ENCODE peak calls at places on chromosomes 2 and 18, in eight cellular contexts. One of them, this sample, is unnamed.

GRCh38 chr2:197847666-197848401 is 43.4 kb downstream of the PLCL1 start:
- DNase-seq in GM13976: no peak
- DNase-seq in GM12864: no peak
- DNase-seq in transverse colon: no peak
- DNase-seq in astrocyte of the spinal cord: no peak
- DNase-seq in WTC11: no peak
- DNase-seq in Calu3: no peak
- DNase-seq in type B pancreatic cell: no peak
- DNase-seq in this sample: no peak

GRCh38 chr18:78526275-78526674 is 453.3 kb upstream of the SALL3 start:
- DNase-seq in GM13976: no peak
- DNase-seq in GM12864: no peak
- DNase-seq in transverse colon: no peak
- DNase-seq in astrocyte of the spinal cord: no peak
- DNase-seq in WTC11: no peak
- DNase-seq in Calu3: no peak
- DNase-seq in type B pancreatic cell: no peak
- DNase-seq in this sample: no peak

GRCh38 chr2:187586091-187586632 is 31.9 kb upstream of the TFPI start:
- DNase-seq in GM13976: no peak
- DNase-seq in GM12864: no peak
- DNase-seq in transverse colon: no peak
- DNase-seq in astrocyte of the spinal cord: peak; percentile 54
- DNase-seq in WTC11: no peak
- DNase-seq in Calu3: no peak
- DNase-seq in type B pancreatic cell: no peak
- DNase-seq in this sample: no peak

GRCh38 chr18:74654637-74655036 is 57.0 kb downstream of the ZNF407 start:
- DNase-seq in GM13976: no peak
- DNase-seq in GM12864: no peak
- DNase-seq in transverse colon: no peak
- DNase-seq in astrocyte of the spinal cord: peak; percentile 56
- DNase-seq in WTC11: no peak
- DNase-seq in Calu3: no peak
- DNase-seq in type B pancreatic cell: no peak
- DNase-seq in this sample: peak; percentile 33

GRCh38 chr2:208315081-208315788 is 49.2 kb downstream of the PIKFYVE start:
- DNase-seq in GM13976: peak; percentile 40
- DNase-seq in GM12864: peak; percentile 77
- DNase-seq in transverse colon: no peak
- DNase-seq in astrocyte of the spinal cord: peak; percentile 22
- DNase-seq in WTC11: no peak
- DNase-seq in Calu3: no peak
- DNase-seq in type B pancreatic cell: no peak
- DNase-seq in this sample: peak; percentile 31

GRCh38 chr2:183495079-183495478 is 370.8 kb downstream of the NUP35 start:
- DNase-seq in GM13976: no peak
- DNase-seq in GM12864: no peak
- DNase-seq in transverse colon: no peak
- DNase-seq in astrocyte of the spinal cord: no peak
- DNase-seq in WTC11: no peak
- DNase-seq in Calu3: no peak
- DNase-seq in type B pancreatic cell: no peak
- DNase-seq in this sample: no peak

GRCh38 chr2:26018184-26018716 is 15.6 kb upstream of the RAB10 start:
- DNase-seq in GM13976: no peak
- DNase-seq in GM12864: no peak
- DNase-seq in transverse colon: peak; percentile 83
- DNase-seq in astrocyte of the spinal cord: peak; percentile 88
- DNase-seq in WTC11: peak; percentile 47
- DNase-seq in Calu3: peak; percentile 89
- DNase-seq in type B pancreatic cell: no peak
- DNase-seq in this sample: peak; percentile 91

GRCh38 chr2:199955007-199955338 is 318 bp downstream of the TYW5 start:
- DNase-seq in GM13976: no peak
- DNase-seq in GM12864: no peak
- DNase-seq in transverse colon: no peak
- DNase-seq in astrocyte of the spinal cord: no peak
- DNase-seq in WTC11: no peak
- DNase-seq in Calu3: no peak
- DNase-seq in type B pancreatic cell: no peak
- DNase-seq in this sample: peak; percentile 33

GRCh38 chr2:95320344-95320712 is 23.2 kb downstream of the KCNIP3 start:
- DNase-seq in GM13976: no peak
- DNase-seq in GM12864: no peak
- DNase-seq in transverse colon: no peak
- DNase-seq in astrocyte of the spinal cord: no peak
- DNase-seq in WTC11: no peak
- DNase-seq in Calu3: no peak
- DNase-seq in type B pancreatic cell: no peak
- DNase-seq in this sample: no peak

GRCh38 chr18:77486985-77487384 is 237.3 kb downstream of the GALR1 start:
- DNase-seq in GM13976: no peak
- DNase-seq in GM12864: no peak
- DNase-seq in transverse colon: no peak
- DNase-seq in astrocyte of the spinal cord: no peak
- DNase-seq in WTC11: no peak
- DNase-seq in Calu3: no peak
- DNase-seq in type B pancreatic cell: no peak
- DNase-seq in this sample: no peak

GRCh38 chr2:61181382-61182058 is 19.5 kb downstream of the C2orf74 start:
- DNase-seq in GM13976: no peak
- DNase-seq in GM12864: no peak
- DNase-seq in transverse colon: no peak
- DNase-seq in astrocyte of the spinal cord: no peak
- DNase-seq in WTC11: no peak
- DNase-seq in Calu3: no peak
- DNase-seq in type B pancreatic cell: no peak
- DNase-seq in this sample: no peak

GRCh38 chr2:160970052-160970846 is 190.0 kb upstream of the TANK start:
- DNase-seq in GM13976: peak; percentile 22
- DNase-seq in GM12864: no peak
- DNase-seq in transverse colon: peak; percentile 28
- DNase-seq in astrocyte of the spinal cord: peak; percentile 87
- DNase-seq in WTC11: peak; percentile 29
- DNase-seq in Calu3: peak; percentile 50
- DNase-seq in type B pancreatic cell: no peak
- DNase-seq in this sample: peak; percentile 73

GRCh38 chr2:218400930-218401833 is 1.5 kb downstream of the CTDSP1 start:
- DNase-seq in GM13976: no peak
- DNase-seq in GM12864: no peak
- DNase-seq in transverse colon: peak; percentile 66
- DNase-seq in astrocyte of the spinal cord: no peak
- DNase-seq in WTC11: no peak
- DNase-seq in Calu3: no peak
- DNase-seq in type B pancreatic cell: no peak
- DNase-seq in this sample: no peak

GRCh38 chr2:121309801-121310200 is 24.8 kb upstream of the TFCP2L1 start:
- DNase-seq in GM13976: no peak
- DNase-seq in GM12864: no peak
- DNase-seq in transverse colon: no peak
- DNase-seq in astrocyte of the spinal cord: no peak
- DNase-seq in WTC11: no peak
- DNase-seq in Calu3: no peak
- DNase-seq in type B pancreatic cell: no peak
- DNase-seq in this sample: no peak

GRCh38 chr2:59223737-59224136 is 982.6 kb upstream of the FANCL start:
- DNase-seq in GM13976: no peak
- DNase-seq in GM12864: no peak
- DNase-seq in transverse colon: no peak
- DNase-seq in astrocyte of the spinal cord: no peak
- DNase-seq in WTC11: no peak
- DNase-seq in Calu3: no peak
- DNase-seq in type B pancreatic cell: no peak
- DNase-seq in this sample: no peak

GRCh38 chr18:8754995-8755955 is 49.9 kb downstream of the MTCL1 start:
- DNase-seq in GM13976: no peak
- DNase-seq in GM12864: no peak
- DNase-seq in transverse colon: peak; percentile 22
- DNase-seq in astrocyte of the spinal cord: peak; percentile 83
- DNase-seq in WTC11: no peak
- DNase-seq in Calu3: no peak
- DNase-seq in type B pancreatic cell: no peak
- DNase-seq in this sample: peak; percentile 76

GRCh38 chr2:149313512-149313972 is 16.8 kb upstream of the LYPD6 start:
- DNase-seq in GM13976: peak; percentile 55
- DNase-seq in GM12864: peak; percentile 10
- DNase-seq in transverse colon: peak; percentile 37
- DNase-seq in astrocyte of the spinal cord: peak; percentile 12
- DNase-seq in WTC11: peak; percentile 48
- DNase-seq in Calu3: peak; percentile 28
- DNase-seq in type B pancreatic cell: no peak
- DNase-seq in this sample: peak; percentile 40

GRCh38 chr2:180733330-180733729 is 247.1 kb upstream of the UBE2E3 start:
- DNase-seq in GM13976: no peak
- DNase-seq in GM12864: no peak
- DNase-seq in transverse colon: no peak
- DNase-seq in astrocyte of the spinal cord: no peak
- DNase-seq in WTC11: no peak
- DNase-seq in Calu3: no peak
- DNase-seq in type B pancreatic cell: no peak
- DNase-seq in this sample: no peak

GRCh38 chr2:45935791-45936622 is 284.5 kb downstream of the PRKCE start:
- DNase-seq in GM13976: peak; percentile 80
- DNase-seq in GM12864: peak; percentile 24
- DNase-seq in transverse colon: peak; percentile 88
- DNase-seq in astrocyte of the spinal cord: peak; percentile 97
- DNase-seq in WTC11: peak; percentile 82
- DNase-seq in Calu3: peak; percentile 86
- DNase-seq in type B pancreatic cell: peak; percentile 78
- DNase-seq in this sample: peak; percentile 100

GRCh38 chr2:121521359-121521758 is 9.3 kb upstream of the RNU4ATAC start:
- DNase-seq in GM13976: no peak
- DNase-seq in GM12864: no peak
- DNase-seq in transverse colon: no peak
- DNase-seq in astrocyte of the spinal cord: peak; percentile 91
- DNase-seq in WTC11: no peak
- DNase-seq in Calu3: no peak
- DNase-seq in type B pancreatic cell: no peak
- DNase-seq in this sample: no peak

GRCh38 chr2:139201516-139201915 is 421.3 kb upstream of the NXPH2 start:
- DNase-seq in GM13976: no peak
- DNase-seq in GM12864: no peak
- DNase-seq in transverse colon: no peak
- DNase-seq in astrocyte of the spinal cord: no peak
- DNase-seq in WTC11: no peak
- DNase-seq in Calu3: no peak
- DNase-seq in type B pancreatic cell: no peak
- DNase-seq in this sample: no peak

GRCh38 chr2:133434962-133435668 is 133.1 kb downstream of the NCKAP5 start:
- DNase-seq in GM13976: no peak
- DNase-seq in GM12864: no peak
- DNase-seq in transverse colon: no peak
- DNase-seq in astrocyte of the spinal cord: peak; percentile 62
- DNase-seq in WTC11: no peak
- DNase-seq in Calu3: peak; percentile 62
- DNase-seq in type B pancreatic cell: no peak
- DNase-seq in this sample: peak; percentile 68

GRCh38 chr2:219636144-219636915 is 8.9 kb downstream of the SLC4A3 start:
- DNase-seq in GM13976: peak; percentile 29
- DNase-seq in GM12864: no peak
- DNase-seq in transverse colon: no peak
- DNase-seq in astrocyte of the spinal cord: no peak
- DNase-seq in WTC11: no peak
- DNase-seq in Calu3: no peak
- DNase-seq in type B pancreatic cell: peak; percentile 64
- DNase-seq in this sample: no peak

GRCh38 chr18:41745166-41746049 is 209.6 kb upstream of the PIK3C3 start:
- DNase-seq in GM13976: peak; percentile 34
- DNase-seq in GM12864: no peak
- DNase-seq in transverse colon: peak; percentile 23
- DNase-seq in astrocyte of the spinal cord: peak; percentile 49
- DNase-seq in WTC11: peak; percentile 74
- DNase-seq in Calu3: peak; percentile 69
- DNase-seq in type B pancreatic cell: peak; percentile 72
- DNase-seq in this sample: peak; percentile 15

GRCh38 chr18:63676526-63676925 is 14.8 kb upstream of the SERPINB3 start:
- DNase-seq in GM13976: no peak
- DNase-seq in GM12864: peak; percentile 8
- DNase-seq in transverse colon: no peak
- DNase-seq in astrocyte of the spinal cord: no peak
- DNase-seq in WTC11: peak; percentile 50
- DNase-seq in Calu3: peak; percentile 65
- DNase-seq in type B pancreatic cell: no peak
- DNase-seq in this sample: no peak

GRCh38 chr2:12547771-12548170 is 169.0 kb upstream of the TRIB2 start:
- DNase-seq in GM13976: no peak
- DNase-seq in GM12864: no peak
- DNase-seq in transverse colon: no peak
- DNase-seq in astrocyte of the spinal cord: no peak
- DNase-seq in WTC11: peak; percentile 54
- DNase-seq in Calu3: no peak
- DNase-seq in type B pancreatic cell: no peak
- DNase-seq in this sample: no peak
- TF ChIP-seq CTCF in GM13976: no peak
- TF ChIP-seq CTCF in GM12864: peak; percentile 10
- TF ChIP-seq CTCF in transverse colon: no peak
- TF ChIP-seq CTCF in astrocyte of the spinal cord: no peak
- TF ChIP-seq CTCF in WTC11: no peak
- TF ChIP-seq CTCF in Calu3: no peak
- TF ChIP-seq CTCF in type B pancreatic cell: no peak
- TF ChIP-seq CTCF in this sample: peak; percentile 36

GRCh38 chr18:23977709-23978483 is 36.7 kb upstream of the TTC39C start:
- DNase-seq in GM13976: no peak
- DNase-seq in GM12864: no peak
- DNase-seq in transverse colon: no peak
- DNase-seq in astrocyte of the spinal cord: peak; percentile 22
- DNase-seq in WTC11: no peak
- DNase-seq in Calu3: no peak
- DNase-seq in type B pancreatic cell: no peak
- DNase-seq in this sample: no peak
- TF ChIP-seq CTCF in GM13976: no peak
- TF ChIP-seq CTCF in GM12864: no peak
- TF ChIP-seq CTCF in transverse colon: no peak
- TF ChIP-seq CTCF in astrocyte of the spinal cord: no peak
- TF ChIP-seq CTCF in WTC11: no peak
- TF ChIP-seq CTCF in Calu3: no peak
- TF ChIP-seq CTCF in type B pancreatic cell: no peak
- TF ChIP-seq CTCF in this sample: no peak

GRCh38 chr2:27690052-27690451 is 26.4 kb downstream of the SLC4A1AP start:
- DNase-seq in GM13976: no peak
- DNase-seq in GM12864: no peak
- DNase-seq in transverse colon: no peak
- DNase-seq in astrocyte of the spinal cord: no peak
- DNase-seq in WTC11: no peak
- DNase-seq in Calu3: no peak
- DNase-seq in type B pancreatic cell: no peak
- DNase-seq in this sample: no peak
- TF ChIP-seq CTCF in GM13976: no peak
- TF ChIP-seq CTCF in GM12864: no peak
- TF ChIP-seq CTCF in transverse colon: no peak
- TF ChIP-seq CTCF in astrocyte of the spinal cord: no peak
- TF ChIP-seq CTCF in WTC11: no peak
- TF ChIP-seq CTCF in Calu3: no peak
- TF ChIP-seq CTCF in type B pancreatic cell: no peak
- TF ChIP-seq CTCF in this sample: no peak

DNA sequence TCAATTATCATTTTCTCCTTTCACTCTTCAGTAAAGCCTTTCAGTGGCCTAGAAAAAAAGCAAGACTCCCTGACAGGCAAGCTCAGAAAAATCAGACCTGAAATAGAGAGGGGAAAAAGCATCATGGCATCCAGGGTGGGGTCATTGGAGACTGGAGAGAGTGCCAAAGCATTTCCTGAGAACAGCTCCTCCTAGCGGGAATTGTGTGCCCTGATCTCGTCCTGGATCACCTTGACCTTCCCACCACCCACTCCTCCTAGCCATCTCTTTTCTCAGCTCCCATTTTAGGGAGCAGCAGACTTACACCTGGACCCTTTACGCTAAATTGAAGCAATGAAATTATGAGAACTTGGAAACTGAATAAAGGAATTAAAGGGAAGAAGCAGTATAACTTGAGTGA is 176.6 kb downstream of the VWC2L start:
- DNase-seq in GM13976: no peak
- DNase-seq in GM12864: no peak
- DNase-seq in transverse colon: no peak
- DNase-seq in astrocyte of the spinal cord: no peak
- DNase-seq in WTC11: peak; percentile 49
- DNase-seq in Calu3: no peak
- DNase-seq in type B pancreatic cell: no peak
- DNase-seq in this sample: no peak
- TF ChIP-seq CTCF in GM13976: no peak
- TF ChIP-seq CTCF in GM12864: peak; percentile 58
- TF ChIP-seq CTCF in transverse colon: no peak
- TF ChIP-seq CTCF in astrocyte of the spinal cord: peak; percentile 12
- TF ChIP-seq CTCF in WTC11: peak; percentile 49
- TF ChIP-seq CTCF in Calu3: no peak
- TF ChIP-seq CTCF in type B pancreatic cell: peak; percentile 60
- TF ChIP-seq CTCF in this sample: peak; percentile 54